ENCODE peak calls at places on chromosomes 1 and 21, in eight cellular contexts. R is A549, J is uterus, P is upper lobe of left lung, Y is stomach, Q is ovary, I is right lobe of liver, L is heart left ventricle. S is an unnamed sample.

GRCh38 chr21:28160378-28160777 is 832.3 kb downstream of the LTN1 start:
- DNase-seq in L (no peak), Y (no peak), I (no peak), J (peak; percentile 67), R (no peak), Q (no peak), P (no peak), S (peak; percentile 28)

GRCh38 chr1:182816863-182817262 is 22.3 kb upstream of the DHX9 start:
- DNase-seq in L (no peak), R (no peak), I (no peak), Y (no peak), P (no peak), Q (no peak), J (no peak), S (no peak)

GRCh38 chr1:150187560-150187931 is 37.8 kb downstream of the PLEKHO1 start:
- DNase-seq in R (no peak), P (no peak), I (no peak), Y (no peak), L (no peak), J (no peak), Q (no peak), S (no peak)

GRCh38 chr1:105172803-105173202 is 1423.1 kb downstream of the AMY1C start:
- DNase-seq in I (no peak), Y (no peak), P (no peak), R (no peak), Q (no peak), L (no peak), J (no peak), S (no peak)

GRCh38 chr1:8318436-8318835 is 522 bp downstream of the SLC45A1 start:
- DNase-seq in L (no peak), P (no peak), Y (no peak), J (no peak), I (no peak), Q (no peak), R (no peak), S (no peak)

GRCh38 chr21:44944596-44944995 is 4.8 kb downstream of the SLX9 start:
- DNase-seq in L (no peak), Q (no peak), P (no peak), R (no peak), Y (no peak), J (no peak), I (no peak), S (no peak)

GRCh38 chr21:42677339-42678117 is 24.1 kb downstream of the PDE9A start:
- DNase-seq in I (peak; percentile 26), L (no peak), Q (no peak), Y (no peak), J (no peak), R (no peak), P (no peak), S (no peak)

GRCh38 chr1:201593200-201593828 is 54.4 kb downstream of the NAV1 start:
- DNase-seq in I (no peak), J (peak; percentile 90), Y (no peak), L (no peak), R (peak; percentile 75), Q (no peak), P (peak; percentile 61), S (peak; percentile 89)

GRCh38 chr1:55012661-55013060 is 13.9 kb downstream of the BSND start:
- DNase-seq in Y (no peak), Q (no peak), P (no peak), J (no peak), L (no peak), R (no peak), I (no peak), S (no peak)

GRCh38 chr1:85544689-85545203 is 35.8 kb upstream of the CCN1 start:
- DNase-seq in I (no peak), Y (peak; percentile 57), L (no peak), Q (no peak), J (no peak), P (peak; percentile 72), R (peak; percentile 54), S (no peak)

GRCh38 chr1:115829023-115829674 is 11.8 kb downstream of the NHLH2 start:
- DNase-seq in R (peak; percentile 22), Q (no peak), I (no peak), J (peak; percentile 78), L (no peak), P (peak; percentile 76), Y (no peak), S (peak; percentile 88)

GRCh38 chr1:112544011-112544688 is 35.4 kb downstream of the WNT2B start:
- DNase-seq in Q (no peak), R (peak; percentile 76), I (no peak), J (peak; percentile 26), L (no peak), P (no peak), Y (no peak), S (no peak)

GRCh38 chr21:45080639-45081414 is 6.4 kb downstream of the ADARB1 start:
- DNase-seq in P (no peak), Y (no peak), J (peak; percentile 77), R (no peak), L (no peak), Q (no peak), I (no peak), S (no peak)

GRCh38 chr1:154407866-154408777 is 3.0 kb downstream of the IL6R start:
- DNase-seq in Y (no peak), L (no peak), P (no peak), J (peak; percentile 44), Q (no peak), R (no peak), I (peak; percentile 78), S (no peak)
- H3K4me3 ChIP-seq in Y (peak overlapping the region; percentile 79), L (no peak overlapping the region), P (peak overlapping the region; percentile 60), J (no peak overlapping the region), Q (no peak overlapping the region), R (no peak overlapping the region), I (peak overlapping the region; percentile 91), S (no peak overlapping the region)

GRCh38 chr1:3651011-3651938 is 1.0 kb upstream of the TP73 start:
- DNase-seq in I (peak; percentile 52), J (no peak), Y (no peak), P (no peak), L (no peak), R (peak; percentile 19), Q (no peak), S (no peak)
- TF ChIP-seq POLR2A in I (no peak), J (no peak), Y (no peak), P (no peak), L (no peak), R (no peak), Q (no peak), S (no peak)

GRCh38 chr1:10691075-10691739 is 105.2 kb downstream of the CASZ1 start:
- DNase-seq in J (no peak), R (no peak), Q (no peak), I (no peak), L (no peak), P (no peak), Y (no peak), S (no peak)

GRCh38 chr1:10691740-10692125 is 104.7 kb downstream of the CASZ1 start:
- DNase-seq in R (no peak), J (no peak), Q (no peak), Y (no peak), P (no peak), L (no peak), I (no peak), S (no peak)

GRCh38 chr1:10693152-10693496 is 103.3 kb downstream of the CASZ1 start:
- DNase-seq in I (no peak), P (no peak), J (no peak), R (no peak), Y (no peak), L (no peak), Q (no peak), S (no peak)

GRCh38 chr1:10693497-10694273 is 102.8 kb downstream of the CASZ1 start:
- DNase-seq in Y (no peak), P (no peak), I (no peak), Q (peak; percentile 31), J (no peak), R (no peak), L (no peak), S (no peak)

DNA sequence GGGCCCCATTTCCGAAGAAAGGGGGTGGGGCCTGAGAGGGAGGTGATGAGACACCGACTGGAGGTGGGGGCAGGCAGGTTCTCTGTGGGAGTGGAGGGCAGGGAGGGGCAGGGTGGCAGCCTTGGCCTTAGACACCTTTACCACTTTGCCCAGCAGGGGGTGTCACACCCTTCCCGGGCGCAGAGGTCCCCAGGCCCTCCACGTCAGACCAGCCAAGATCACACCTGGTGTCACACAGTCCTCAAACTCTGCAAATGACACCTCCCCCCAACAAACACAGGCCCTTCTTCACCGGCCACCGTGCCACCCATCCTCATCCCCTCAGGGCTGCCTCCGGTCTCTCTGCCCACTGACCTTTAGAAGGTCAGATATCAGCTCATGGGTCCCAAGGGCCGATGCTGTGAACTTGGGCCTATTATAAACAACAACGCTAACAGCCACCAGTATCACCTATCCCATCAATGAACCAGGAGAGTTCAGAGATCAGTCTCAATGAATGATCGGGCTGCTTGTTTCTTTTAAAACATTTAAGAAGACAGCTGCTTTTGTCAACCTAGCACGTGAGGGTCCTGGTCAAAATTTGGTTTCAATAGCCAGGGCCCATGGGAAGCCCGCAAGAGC is 103.9 kb downstream of the CASZ1 start:
- DNase-seq in I (no peak), Y (peak; percentile 77), L (peak; percentile 58), R (peak; percentile 52), P (peak; percentile 76), J (no peak), Q (no peak), S (peak; percentile 89)
- H3K4me3 ChIP-seq in I (no peak overlapping the region), Y (peak overlapping the region; percentile 78), L (no peak overlapping the region), R (no peak overlapping the region), P (peak overlapping the region; percentile 89), J (no peak overlapping the region), Q (no peak overlapping the region), S (no peak overlapping the region)

GRCh38 chr1:38025664-38026063 is 13.1 kb downstream of the UTP11 start:
- DNase-seq in J (no peak), R (no peak), L (no peak), I (no peak), Q (no peak), P (no peak), Y (no peak), S (no peak)

GRCh38 chr1:38025233-38025632 is 12.7 kb downstream of the UTP11 start:
- DNase-seq in R (no peak), I (no peak), L (no peak), P (no peak), Y (no peak), J (no peak), Q (no peak), S (no peak)

GRCh38 chr1:38027201-38028104 is 14.9 kb downstream of the UTP11 start:
- DNase-seq in J (no peak), Q (no peak), R (no peak), Y (no peak), L (no peak), I (no peak), P (peak; percentile 49), S (peak; percentile 71)

GRCh38 chr1:38028105-38028591 is 15.6 kb downstream of the UTP11 start:
- DNase-seq in L (no peak), P (no peak), Y (no peak), J (no peak), R (no peak), I (no peak), Q (no peak), S (no peak)

DNA sequence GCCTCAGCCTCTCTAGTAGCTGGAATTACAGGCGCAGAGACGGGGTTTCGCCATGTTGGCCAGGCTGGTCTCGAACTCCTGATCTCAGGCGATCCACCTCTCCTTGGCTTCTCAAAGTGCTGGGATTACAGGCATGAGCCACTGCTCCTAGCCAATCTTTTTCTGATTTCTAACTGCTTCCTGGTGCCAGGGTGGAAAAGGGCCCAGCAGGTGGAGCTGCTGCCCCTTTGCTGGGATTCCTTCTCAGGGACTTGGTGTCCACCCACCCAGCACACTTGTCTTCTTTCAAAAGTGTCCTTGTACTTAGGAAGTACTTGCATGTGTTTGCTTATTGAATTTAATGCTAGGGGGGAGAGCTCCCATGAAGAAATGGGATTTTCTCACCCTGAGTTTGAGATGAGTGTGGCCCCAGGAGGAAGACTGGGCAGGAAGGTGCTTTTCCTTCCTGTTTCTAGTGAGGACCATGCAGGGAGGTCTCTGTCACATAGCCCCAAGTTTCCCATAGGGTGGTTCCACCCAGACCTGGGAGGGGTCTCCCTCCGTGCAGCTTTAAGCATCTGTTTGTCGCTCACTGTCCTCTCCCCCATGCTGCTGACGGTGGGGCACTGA is 14.2 kb downstream of the UTP11 start:
- DNase-seq in R (peak; percentile 50), P (peak; percentile 84), Y (peak; percentile 55), Q (no peak), L (no peak), I (no peak), J (no peak), S (no peak)
- TF ChIP-seq POLR2A in R (no peak), P (no peak), Y (no peak), Q (no peak), L (no peak), I (no peak), J (no peak), S (no peak)